ENCODE peak calls at places on chromosome 1, in nine cellular contexts. P is heart left ventricle, D is left lung, J is right atrium auricular region, A is psoas muscle, O is heart right ventricle, Q is body of pancreas, X is ovary, R is uterus. B is an unnamed sample.
A peak's percentile ranks its signal among the peaks of the same experiment; 100 is the strongest.

GRCh38 chr1:248622491-248623106 is 12.3 kb downstream of the OR2T11 start:
- DNase-seq in D (no peak), O (no peak), J (no peak), X (no peak), Q (peak; percentile 3), A (no peak), P (no peak), R (no peak), B (no peak)

GRCh38 chr1:159204791-159205141 is at the start of gene ACKR1:
- DNase-seq in A (no peak), Q (no peak), X (no peak), O (no peak), D (no peak), R (peak; percentile 36), P (no peak), J (no peak), B (no peak)

GRCh38 chr1:58864654-58865053 is 80.8 kb upstream of the JUN start:
- DNase-seq in J (no peak), O (no peak), R (no peak), X (no peak), Q (no peak), P (no peak), D (no peak), A (no peak), B (no peak)

GRCh38 chr1:159843459-159843858 is 16.8 kb downstream of the SLAMF8 start:
- DNase-seq in J (no peak), Q (no peak), R (no peak), A (no peak), O (no peak), X (no peak), D (no peak), P (no peak), B (no peak)

GRCh38 chr1:67731322-67731721 is 46.3 kb downstream of the GADD45A start:
- DNase-seq in Q (no peak), P (no peak), D (no peak), A (no peak), O (no peak), X (no peak), J (no peak), R (no peak), B (no peak)

GRCh38 chr1:168225476-168226190 is at the start of gene SFT2D2:
- DNase-seq in Q (peak; percentile 80), R (peak; percentile 74), J (peak; percentile 71), D (peak; percentile 85), X (peak; percentile 78), O (peak; percentile 82), A (peak; percentile 79), P (peak; percentile 82), B (peak; percentile 93)

GRCh38 chr1:165928075-165928731 is 100.8 kb downstream of the UCK2 start:
- DNase-seq in X (no peak), R (peak; percentile 36), O (no peak), D (no peak), P (no peak), J (no peak), A (no peak), Q (peak; percentile 42), B (no peak)

GRCh38 chr1:22830131-22830566 is 119.5 kb downstream of the EPHB2 start:
- DNase-seq in J (no peak), A (no peak), O (no peak), X (no peak), Q (no peak), D (no peak), P (no peak), R (no peak), B (no peak)

GRCh38 chr1:172821609-172822274 is 162.8 kb downstream of the FASLG start:
- DNase-seq in Q (peak; percentile 30), D (no peak), X (no peak), R (no peak), O (no peak), A (no peak), J (no peak), P (no peak), B (no peak)

GRCh38 chr1:41434748-41435449 is 49.6 kb downstream of the EDN2 start:
- DNase-seq in A (no peak), D (no peak), O (no peak), R (no peak), J (no peak), Q (no peak), P (no peak), X (no peak), B (no peak)

GRCh38 chr1:205849619-205850355 is at the start of gene PM20D1:
- DNase-seq in J (peak; percentile 82), R (peak; percentile 81), X (peak; percentile 81), O (peak; percentile 56), A (peak; percentile 65), Q (peak; percentile 93), P (peak; percentile 92), D (peak; percentile 75), B (peak; percentile 79)

GRCh38 chr1:155860939-155861496 is 1.7 kb downstream of the SYT11 start:
- DNase-seq in A (no peak), X (no peak), J (no peak), D (no peak), R (no peak), O (no peak), Q (no peak), P (no peak), B (no peak)

GRCh38 chr1:246724725-246725095 is 501 bp downstream of the SCCPDH start:
- DNase-seq in O (no peak), R (no peak), X (peak; percentile 28), D (no peak), A (no peak), Q (peak; percentile 2), P (no peak), J (no peak), B (no peak)

GRCh38 chr1:230822092-230822581 is 46.2 kb downstream of the C1orf198 start:
- DNase-seq in A (peak; percentile 69), O (peak; percentile 36), R (peak; percentile 40), J (peak; percentile 60), Q (no peak), D (no peak), P (peak; percentile 64), X (no peak), B (no peak)

GRCh38 chr1:3879099-3879498 is 21.0 kb downstream of the C1orf174 start:
- DNase-seq in X (no peak), O (no peak), D (no peak), R (no peak), A (no peak), J (no peak), Q (no peak), P (no peak), B (no peak)
- H3K36me3 ChIP-seq in X (no peaks in the 10 kb centered on the region), O (peaks cover 64% of the 10 kb centered on the region), D (peaks cover 72% of the 10 kb centered on the region), R (no peaks in the 10 kb centered on the region), A (no peaks in the 10 kb centered on the region), J (peaks cover 53% of the 10 kb centered on the region), Q (peaks cover 2% of the 10 kb centered on the region), P (peaks cover 15% of the 10 kb centered on the region), B (peaks cover 27% of the 10 kb centered on the region)

GRCh38 chr1:199449681-199450080 is 577.8 kb upstream of the NR5A2 start:
- DNase-seq in D (no peak), X (no peak), Q (no peak), A (no peak), J (no peak), O (no peak), P (no peak), R (no peak), B (no peak)
- H3K36me3 ChIP-seq in D (no peaks in the 10 kb centered on the region), X (no peaks in the 10 kb centered on the region), Q (no peaks in the 10 kb centered on the region), A (no peaks in the 10 kb centered on the region), J (no peaks in the 10 kb centered on the region), O (no peaks in the 10 kb centered on the region), P (no peaks in the 10 kb centered on the region), R (no peaks in the 10 kb centered on the region), B (no peaks in the 10 kb centered on the region)

DNA sequence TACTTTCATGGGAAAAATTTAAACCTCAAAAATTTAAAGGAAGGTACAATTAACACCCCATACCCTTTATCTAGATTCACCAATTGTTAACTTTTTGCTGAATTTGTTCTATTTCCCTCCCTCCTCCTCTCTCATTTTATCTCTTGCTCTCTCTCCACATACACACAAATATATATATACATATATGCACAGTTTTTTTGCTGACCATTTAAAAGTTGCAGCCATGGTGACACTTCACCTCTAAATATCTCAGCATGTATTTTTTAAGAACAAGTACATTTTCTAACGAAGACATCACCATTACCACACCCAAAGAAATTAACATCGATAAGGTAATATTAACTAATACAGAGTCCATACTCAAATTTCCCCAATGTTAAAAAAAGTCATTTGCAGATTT is 33.9 kb downstream of the LRIG2 start:
- DNase-seq in O (no peak), X (no peak), P (no peak), Q (no peak), J (no peak), A (no peak), R (no peak), D (no peak), B (no peak)
- H3K36me3 ChIP-seq in O (peaks cover 100% of the 10 kb centered on the region), X (no peaks in the 10 kb centered on the region), P (peaks cover 36% of the 10 kb centered on the region), Q (peaks cover 38% of the 10 kb centered on the region), J (peaks cover 74% of the 10 kb centered on the region), A (peaks cover 14% of the 10 kb centered on the region), R (no peaks in the 10 kb centered on the region), D (peaks cover 100% of the 10 kb centered on the region), B (peaks cover 100% of the 10 kb centered on the region)

GRCh38 chr1:244850099-244850852 is 14.1 kb downstream of the HNRNPU start:
- DNase-seq in A (no peak), O (no peak), J (no peak), P (no peak), X (no peak), R (no peak), D (no peak), Q (no peak), B (no peak)

GRCh38 chr1:244850896-244851295 is 13.4 kb downstream of the HNRNPU start:
- DNase-seq in Q (no peak), D (no peak), R (no peak), J (no peak), O (no peak), P (no peak), A (no peak), X (no peak), B (no peak)

GRCh38 chr1:244846653-244847052 is 11.2 kb downstream of the COX20 start:
- DNase-seq in X (no peak), D (no peak), O (no peak), P (no peak), Q (no peak), R (no peak), A (no peak), J (no peak), B (no peak)

GRCh38 chr1:244851546-244852231 is 12.7 kb downstream of the HNRNPU start:
- DNase-seq in P (no peak), Q (no peak), O (no peak), A (no peak), D (no peak), J (no peak), X (no peak), R (no peak), B (no peak)

GRCh38 chr1:244849189-244849866 is 13.9 kb downstream of the COX20 start:
- DNase-seq in D (no peak), A (no peak), X (no peak), P (no peak), R (no peak), Q (no peak), J (no peak), O (no peak), B (no peak)
- H3K36me3 ChIP-seq in D (peaks cover 100% of the 10 kb centered on the region), A (peaks cover 8% of the 10 kb centered on the region), X (no peaks in the 10 kb centered on the region), P (peaks cover 34% of the 10 kb centered on the region), R (no peaks in the 10 kb centered on the region), Q (peaks cover 24% of the 10 kb centered on the region), J (peaks cover 71% of the 10 kb centered on the region), O (peaks cover 100% of the 10 kb centered on the region), B (peaks cover 83% of the 10 kb centered on the region)